ENCODE peak calls at places on chromosomes 4 and X, in nine cellular contexts. L is suprapubic skin, C is endothelial cell of umbilical vein, P is stomach, R is K562, T is breast epithelium, S is prostate gland, O is sigmoid colon, M is H1. N is an unnamed sample. For H3K4me1, the result is how much of the 10 kb centered on the place peaks cover.

GRCh38 chr4:1414831-1415680 is 8.8 kb upstream of the NKX1-1 start:
- DNase-seq in P (peak), T (no peak), L (peak), M (no peak), C (no peak), R (peak), S (peak), O (peak), N (no peak)

GRCh38 chrX:108199691-108200090 is 108.1 kb downstream of the ATG4A start:
- DNase-seq in T (no peak), S (no peak), O (no peak), L (no peak), M (no peak), C (peak), R (peak), P (no peak), N (no peak)

GRCh38 chrX:3743821-3744439 is 30.5 kb upstream of the PRKX start:
- DNase-seq in P (no peak), C (no peak), O (no peak), R (no peak), M (no peak), T (no peak), S (no peak), L (no peak), N (peak)

GRCh38 chrX:13028871-13029336 is 15.5 kb downstream of the FAM9C start:
- DNase-seq in S (no peak), C (no peak), R (no peak), O (no peak), P (no peak), L (no peak), T (no peak), M (no peak), N (no peak)

GRCh38 chr4:184293552-184293951 is 75.9 kb upstream of the ENPP6 start:
- DNase-seq in R (no peak), P (peak), T (no peak), M (no peak), C (peak), O (no peak), L (no peak), S (peak), N (peak)

GRCh38 chr4:5452156-5452555 is 256.2 kb downstream of the EVC2 start:
- DNase-seq in M (no peak), P (no peak), T (peak), O (no peak), C (no peak), R (no peak), L (no peak), S (no peak), N (no peak)

GRCh38 chrX:10634681-10635161 is 14.3 kb upstream of the MID1 start:
- DNase-seq in R (no peak), O (no peak), S (no peak), T (no peak), C (no peak), M (no peak), L (no peak), P (no peak), N (no peak)

GRCh38 chrX:24005867-24006266 is 21.1 kb downstream of the KLHL15 start:
- DNase-seq in M (no peak), O (no peak), T (no peak), S (no peak), P (no peak), C (no peak), L (no peak), R (no peak), N (no peak)

GRCh38 chrX:134004038-134004437 is 18.6 kb upstream of the GPC3 start:
- DNase-seq in O (no peak), M (no peak), C (no peak), R (no peak), S (peak), L (no peak), T (no peak), P (no peak), N (no peak)

GRCh38 chr4:6732441-6733357 is 16.7 kb downstream of the BLOC1S4 start:
- DNase-seq in L (no peak), T (no peak), C (peak), P (peak), M (no peak), R (peak), S (no peak), O (peak), N (peak)

GRCh38 chrX:17005712-17006372 is 59.4 kb downstream of the REPS2 start:
- DNase-seq in S (no peak), O (no peak), P (no peak), C (no peak), T (no peak), L (no peak), R (no peak), M (no peak), N (no peak)

GRCh38 chr4:110138546-110138945 is 59.9 kb downstream of the ELOVL6 start:
- DNase-seq in O (no peak), P (no peak), M (no peak), C (no peak), T (no peak), R (no peak), L (no peak), S (no peak), N (no peak)

GRCh38 chr4:83356899-83357661 is 22.4 kb upstream of the HPSE start:
- DNase-seq in P (no peak), C (peak), L (no peak), T (no peak), M (no peak), O (no peak), R (no peak), S (no peak), N (no peak)

GRCh38 chr4:141210168-141210567 is 10.5 kb upstream of the ZNF330 start:
- DNase-seq in R (no peak), C (no peak), T (no peak), L (no peak), S (no peak), O (no peak), P (no peak), M (no peak), N (no peak)

GRCh38 chrX:38563006-38563405 is 1.7 kb downstream of the TSPAN7 start:
- DNase-seq in L (no peak), T (no peak), M (no peak), R (no peak), P (no peak), C (no peak), O (no peak), S (no peak), N (no peak)

GRCh38 chrX:38561951-38562719 is 793 bp downstream of the TSPAN7 start:
- DNase-seq in M (no peak), T (no peak), S (peak), L (peak), R (no peak), O (peak), P (no peak), C (no peak), N (peak)

GRCh38 chrX:38560776-38561125 is 591 bp upstream of the TSPAN7 start:
- DNase-seq in C (peak), M (no peak), P (no peak), L (no peak), S (no peak), R (no peak), T (no peak), O (no peak), N (no peak)

GRCh38 chrX:38558681-38559080 is 2.7 kb upstream of the TSPAN7 start:
- DNase-seq in P (no peak), O (no peak), R (no peak), M (no peak), C (no peak), L (no peak), T (no peak), S (no peak), N (no peak)

GRCh38 chrX:38561126-38561868 is at the start of gene TSPAN7:
- DNase-seq in L (peak), S (peak), P (peak), R (peak), M (no peak), C (peak), O (peak), T (peak), N (peak)
- TF ChIP-seq POLR2AphosphoS5 in L (no peak), S (peak), P (peak), R (no peak), M (no peak), C (no peak), O (peak), T (no peak), N (no peak)

DNA sequence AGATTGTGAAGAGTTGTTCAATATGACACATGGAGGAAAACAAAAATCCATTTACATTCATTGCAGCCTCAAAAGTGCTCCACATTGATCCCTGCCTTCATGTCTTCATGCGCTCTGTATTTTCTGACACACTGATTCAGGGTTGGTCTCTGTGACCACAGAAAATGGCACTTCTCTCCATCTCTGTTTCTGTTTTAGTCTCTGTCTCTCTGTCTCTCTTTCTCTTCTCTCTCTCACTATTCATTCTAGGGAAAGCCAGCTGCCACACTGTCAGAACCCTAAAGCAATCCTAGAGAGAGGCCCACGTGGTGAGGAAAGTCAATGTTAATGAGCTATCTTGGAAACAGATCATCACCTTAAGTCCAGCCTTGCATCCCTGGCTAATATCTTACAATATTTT is 2238.4 kb downstream of the PCDH7 start:
- DNase-seq in M (no peak), C (no peak), L (no peak), T (no peak), P (no peak), O (no peak), S (no peak), R (no peak), N (no peak)
- TF ChIP-seq POLR2A in M (no peak), C (no peak), L (no peak), T (no peak), P (no peak), O (no peak), S (no peak), R (no peak), N (no peak)

GRCh38 chrX:40473460-40474204 is 107.1 kb upstream of the ATP6AP2 start:
- DNase-seq in O (no peak), M (no peak), L (no peak), T (no peak), P (no peak), R (no peak), S (no peak), C (no peak), N (no peak)

GRCh38 chrX:40479777-40480318 is 100.9 kb upstream of the ATP6AP2 start:
- DNase-seq in R (peak), O (no peak), M (no peak), S (no peak), C (no peak), L (no peak), T (no peak), P (no peak), N (no peak)

GRCh38 chrX:40474205-40474626 is 106.6 kb upstream of the ATP6AP2 start:
- DNase-seq in C (no peak), O (peak), M (peak), R (no peak), T (peak), P (peak), S (peak), L (no peak), N (no peak)

GRCh38 chrX:40478457-40479065 is 102.2 kb upstream of the ATP6AP2 start:
- DNase-seq in P (no peak), S (no peak), M (no peak), L (no peak), R (no peak), T (no peak), C (no peak), O (no peak), N (no peak)

DNA sequence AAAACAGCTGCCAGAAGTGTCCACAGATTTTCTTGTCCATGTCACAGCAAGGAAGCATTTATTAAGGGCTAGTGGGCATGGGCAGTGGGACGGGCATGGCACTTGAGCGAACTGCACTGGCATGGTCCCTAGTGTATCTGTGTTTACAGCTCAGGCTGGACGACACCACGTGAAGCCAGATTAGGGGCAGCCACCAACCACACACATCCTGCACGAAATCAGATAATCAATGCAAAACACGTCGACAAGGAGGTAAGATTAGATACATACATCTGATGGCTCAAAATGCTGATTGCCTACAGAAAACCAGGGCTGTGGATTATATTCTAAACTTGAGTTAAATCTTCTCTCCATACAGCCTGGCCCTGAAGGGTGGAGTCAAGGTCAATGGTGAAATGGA is 103.8 kb upstream of the ATP6AP2 start:
- DNase-seq in L (no peak), M (no peak), T (no peak), R (no peak), C (no peak), O (no peak), P (no peak), S (no peak), N (no peak)
- H3K4me1 ChIP-seq in L (under half), M (under half), T (under half), R (under half), C (under half), O (under half), P (under half), S (under half), N (under half)

GRCh38 chr4:2714071-2714770 is 41.9 kb downstream of the TNIP2 start:
- DNase-seq in R (no peak), M (no peak), C (peak), O (peak), S (no peak), L (peak), P (no peak), T (peak), N (no peak)
- TF ChIP-seq POLR2AphosphoS5 in R (no peak), M (no peak), C (no peak), O (no peak), S (no peak), L (no peak), P (no peak), T (no peak), N (no peak)

GRCh38 chrX:132986556-132986955 is 28.1 kb upstream of the HS6ST2 start:
- DNase-seq in R (no peak), S (no peak), T (no peak), M (no peak), P (no peak), C (no peak), O (no peak), L (no peak), N (no peak)
- TF ChIP-seq POLR2A in R (no peak), S (no peak), T (no peak), M (no peak), P (no peak), C (no peak), O (no peak), L (no peak), N (no peak)

DNA sequence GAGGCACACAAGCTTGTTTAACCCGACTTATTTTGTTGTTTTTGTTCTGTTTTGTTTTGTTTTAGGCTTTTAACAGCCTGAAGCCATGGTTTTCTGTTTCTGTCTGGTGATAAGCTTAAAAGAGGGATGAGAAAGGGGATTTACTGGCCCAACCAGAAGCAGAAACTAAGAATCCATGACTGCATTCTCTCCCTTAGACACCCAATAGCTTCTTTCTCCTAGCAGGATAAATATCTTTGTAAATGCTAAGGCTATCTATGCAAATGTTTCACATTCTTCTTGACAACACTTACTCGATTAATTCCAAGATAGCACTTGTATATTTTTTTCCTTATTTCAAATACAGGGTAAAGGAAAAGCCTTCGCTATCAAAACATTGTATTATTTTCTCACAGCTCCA is 53.7 kb upstream of the SMAD1 start:
- DNase-seq in O (no peak), T (no peak), M (no peak), P (no peak), C (no peak), S (no peak), R (no peak), L (no peak), N (no peak)
- H3K4me1 ChIP-seq in O (under half), T (under half), M (under half), P (under half), C (under half), S (under half), R (under half), L (under half), N (under half)